ENCODE peak calls at places on chromosomes 2 and 18, in nine cellular contexts. I, O, N, B, D, L, Z, H and S are unnamed samples.

GRCh38 chr2:211690736-211691135 is 847.9 kb downstream of the ERBB4 start:
- DNase-seq in H (no peak), I (no peak), Z (peak; percentile 2), L (no peak), N (no peak), B (no peak), O (no peak), D (no peak), S (no peak)

GRCh38 chr18:7926526-7926925 is 359.4 kb downstream of the PTPRM start:
- DNase-seq in B (peak; percentile 40), N (no peak), H (no peak), D (no peak), L (peak; percentile 81), I (no peak), Z (peak; percentile 43), O (no peak), S (no peak)

GRCh38 chr2:178328037-178328436 is 122.9 kb downstream of the PRKRA start:
- DNase-seq in H (peak; percentile 37), D (peak; percentile 57), Z (peak; percentile 62), B (no peak), I (peak; percentile 58), L (no peak), N (no peak), O (no peak), S (peak; percentile 51)

GRCh38 chr2:158686166-158686792 is 108.8 kb upstream of the DAPL1 start:
- DNase-seq in B (no peak), L (no peak), D (peak; percentile 9), N (no peak), O (no peak), H (peak; percentile 46), I (peak; percentile 46), Z (no peak), S (peak; percentile 10)

GRCh38 chr2:60998628-60999545 is 18.6 kb upstream of the PEX13 start:
- DNase-seq in D (peak; percentile 73), N (no peak), H (peak; percentile 70), Z (peak; percentile 74), L (peak; percentile 67), B (no peak), I (no peak), O (no peak), S (peak; percentile 78)

GRCh38 chr2:186757009-186757408 is 63.1 kb downstream of the FAM171B start:
- DNase-seq in L (no peak), N (no peak), H (no peak), Z (no peak), O (no peak), B (no peak), I (no peak), D (no peak), S (no peak)

GRCh38 chr2:98088261-98088660 is 1.3 kb downstream of the VWA3B start:
- DNase-seq in N (no peak), O (no peak), L (no peak), I (no peak), Z (no peak), B (no peak), H (no peak), D (no peak), S (no peak)

GRCh38 chr2:101355561-101356130 is 31.7 kb downstream of the CREG2 start:
- DNase-seq in H (no peak), L (no peak), O (no peak), B (no peak), Z (no peak), I (no peak), N (no peak), D (peak; percentile 12), S (no peak)

DNA sequence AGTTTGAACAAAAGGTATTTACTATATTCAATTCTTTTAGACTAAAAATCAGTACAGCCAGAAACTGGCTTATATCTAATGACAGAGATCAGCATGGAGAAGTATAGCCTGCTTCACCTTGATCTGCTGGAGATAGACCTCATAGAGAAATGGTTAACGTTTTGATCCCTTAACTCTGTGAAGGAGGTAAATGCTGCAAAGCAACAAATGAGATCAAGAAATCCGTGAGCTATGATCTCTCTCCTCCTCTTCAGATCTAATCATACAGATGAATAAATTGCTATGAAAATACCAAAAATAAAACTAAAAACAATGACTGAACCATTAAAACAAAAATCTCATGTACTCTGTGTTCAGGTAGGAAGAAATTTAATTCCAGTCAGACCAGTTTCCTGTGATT is 42.8 kb downstream of the KLHL14 start:
- DNase-seq in Z (no peak), L (no peak), H (no peak), O (no peak), B (no peak), D (no peak), N (no peak), I (no peak), S (no peak)
- H3K4me3 ChIP-seq in Z (peak overlapping the region; percentile 52), L (no peak overlapping the region), H (no peak overlapping the region), O (peak overlapping the region; percentile 16), B (peak overlapping the region; percentile 22), D (no peak overlapping the region), N (no peak overlapping the region), I (peak overlapping the region; percentile 72), S (peak overlapping the region; percentile 28)

GRCh38 chr18:33495278-33495677 is 54.8 kb upstream of the CCDC178 start:
- DNase-seq in L (peak; percentile 16), H (peak; percentile 52), O (no peak), I (peak; percentile 49), N (no peak), Z (peak; percentile 54), B (no peak), D (peak; percentile 52), S (peak; percentile 68)
- TF ChIP-seq CTCF in L (no peak), H (peak; percentile 52), O (peak; percentile 58), I (peak; percentile 65), N (no peak), Z (peak; percentile 63), B (peak; percentile 34), D (peak; percentile 40), S (peak; percentile 66)

DNA sequence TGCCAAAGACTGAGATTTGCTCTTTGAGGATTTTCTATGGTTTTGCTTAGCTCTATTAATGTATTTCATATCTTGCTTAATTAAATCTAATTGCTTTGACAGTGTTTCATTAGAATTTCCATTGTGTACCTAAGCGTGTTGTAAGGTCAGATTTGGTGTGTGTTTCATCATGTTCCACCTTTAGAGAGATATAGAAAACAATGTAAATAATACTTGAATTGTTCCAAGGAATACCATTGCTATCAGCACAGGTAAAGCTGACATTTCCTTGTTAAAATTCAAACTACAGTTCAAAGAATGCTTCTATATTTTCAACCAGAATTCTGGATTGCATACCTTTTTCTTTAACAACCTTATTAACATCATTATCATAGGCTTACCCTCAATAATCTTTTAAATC is 188.2 kb upstream of the PKDCC start:
- DNase-seq in H (no peak), O (no peak), B (no peak), N (no peak), L (peak; percentile 20), D (no peak), I (no peak), Z (no peak), S (no peak)
- H3K4me3 ChIP-seq in H (no peak overlapping the region), O (no peak overlapping the region), B (no peak overlapping the region), N (no peak overlapping the region), L (no peak overlapping the region), D (no peak overlapping the region), I (no peak overlapping the region), Z (no peak overlapping the region), S (no peak overlapping the region)

GRCh38 chr2:71605173-71605641 is 151.8 kb downstream of the DYSF start:
- DNase-seq in H (peak; percentile 25), L (no peak), B (peak; percentile 9), D (peak; percentile 27), I (no peak), Z (no peak), N (no peak), O (peak; percentile 11), S (peak; percentile 34)

GRCh38 chr2:71603311-71603794 is 150.0 kb downstream of the DYSF start:
- DNase-seq in Z (peak; percentile 25), B (no peak), H (peak; percentile 50), I (no peak), N (no peak), L (no peak), O (peak; percentile 67), D (peak; percentile 20), S (peak; percentile 44)

GRCh38 chr2:71602581-71602980 is 149.2 kb downstream of the DYSF start:
- DNase-seq in L (no peak), Z (no peak), H (no peak), O (no peak), B (no peak), N (no peak), I (no peak), D (no peak), S (no peak)

GRCh38 chr2:71604709-71605085 is 151.3 kb downstream of the DYSF start:
- DNase-seq in I (no peak), B (no peak), D (no peak), H (no peak), Z (no peak), N (no peak), O (peak; percentile 44), L (no peak), S (no peak)

DNA sequence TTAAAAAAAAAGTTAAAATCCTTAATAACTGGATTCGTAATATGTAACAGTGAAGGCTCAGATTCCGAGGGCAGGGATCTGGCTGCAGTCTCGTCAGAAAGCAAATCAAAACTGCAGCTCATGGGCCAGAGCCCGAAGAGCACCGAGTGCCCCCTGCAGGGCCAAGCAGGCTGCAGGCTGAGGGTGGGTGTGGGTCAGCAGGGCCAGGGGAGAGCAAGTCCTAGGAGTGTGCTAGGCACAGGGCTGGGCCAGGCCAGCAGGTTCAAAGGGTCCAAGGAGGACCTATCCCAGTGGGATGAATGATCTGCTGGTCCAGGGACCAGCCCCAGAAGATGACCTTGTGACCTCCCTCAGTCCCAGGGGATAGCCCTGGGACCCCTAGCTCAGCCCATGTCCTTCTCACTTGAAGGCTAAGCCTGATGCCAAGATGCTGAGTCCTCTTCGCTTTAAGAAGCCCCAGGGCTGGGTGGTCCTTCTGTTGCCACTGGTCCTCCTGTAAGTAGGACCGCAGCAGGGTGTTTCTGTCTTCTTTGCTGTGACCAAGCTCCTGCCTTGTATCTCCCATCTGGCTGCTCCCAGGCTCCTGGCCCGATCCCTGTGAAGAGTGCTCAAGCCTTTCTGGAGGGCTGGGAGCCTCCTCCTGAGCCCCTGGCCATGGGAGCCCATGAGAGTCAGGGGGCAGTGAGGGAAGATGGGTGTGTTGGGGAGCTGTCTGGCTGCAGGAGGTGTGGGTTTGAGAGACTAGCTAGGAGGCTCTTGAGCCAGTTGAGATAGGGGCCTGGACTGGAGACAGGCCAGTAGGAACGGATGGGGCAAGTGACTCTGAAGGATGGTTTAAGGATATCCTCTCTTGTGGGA is 150.7 kb downstream of the DYSF start:
- DNase-seq in D (no peak), Z (no peak), L (no peak), N (no peak), I (no peak), O (no peak), H (peak; percentile 26), B (no peak), S (no peak)
- TF ChIP-seq CTCF in D (no peak), Z (peak; percentile 35), L (no peak), N (no peak), I (no peak), O (no peak), H (peak; percentile 42), B (no peak), S (peak; percentile 14)